ENCODE peak calls at places on chromosome 4, in seven cellular contexts. C is neural crest cell; Z is CD4-positive, alpha-beta T cell; D is foreskin fibroblast; R is endodermal cell; S is astrocyte of the spinal cord; B is AG10803. N is an unnamed sample.

GRCh38 chr4:95044204-95044848 is 286.6 kb downstream of the BMPR1B start:
- DNase-seq in C (peak), Z (no peak), D (no peak), R (no peak), S (no peak), B (no peak), N (no peak)

GRCh38 chr4:97923096-97923495 is 220.2 kb downstream of the STPG2 start:
- DNase-seq in C (no peak), Z (no peak), D (no peak), R (no peak), S (no peak), B (no peak), N (no peak)

GRCh38 chr4:149754526-149754925 is 61.1 kb downstream of the IQCM start:
- DNase-seq in C (no peak), Z (no peak), D (peak), R (no peak), S (peak), B (peak), N (no peak)

GRCh38 chr4:153538408-153539057 is 72.4 kb downstream of the TMEM131L start:
- DNase-seq in C (no peak), Z (no peak), D (peak), R (no peak), S (peak), B (peak), N (no peak)

GRCh38 chr4:155617312-155617711 is 49.3 kb upstream of the GUCY1A1 start:
- DNase-seq in C (no peak), Z (no peak), D (no peak), R (no peak), S (peak), B (no peak), N (no peak)

GRCh38 chr4:176779421-176779820 is 13.3 kb downstream of the VEGFC start:
- DNase-seq in C (no peak), Z (no peak), D (no peak), R (no peak), S (no peak), B (no peak), N (no peak)

GRCh38 chr4:18518098-18518497 is 496.5 kb upstream of the LCORL start:
- DNase-seq in C (no peak), Z (no peak), D (no peak), R (peak), S (no peak), B (no peak), N (no peak)

GRCh38 chr4:38499101-38499500 is 164.9 kb upstream of the KLF3 start:
- DNase-seq in C (no peak), Z (no peak), D (no peak), R (no peak), S (no peak), B (peak), N (no peak)

GRCh38 chr4:4820739-4821138 is 38.7 kb upstream of the MSX1 start:
- DNase-seq in C (no peak), Z (no peak), D (no peak), R (peak), S (no peak), B (no peak), N (no peak)
- TF ChIP-seq CTCF in C (no peak), Z (no peak), D (no peak), R (no peak), S (no peak), B (no peak), N (no peak)

DNA sequence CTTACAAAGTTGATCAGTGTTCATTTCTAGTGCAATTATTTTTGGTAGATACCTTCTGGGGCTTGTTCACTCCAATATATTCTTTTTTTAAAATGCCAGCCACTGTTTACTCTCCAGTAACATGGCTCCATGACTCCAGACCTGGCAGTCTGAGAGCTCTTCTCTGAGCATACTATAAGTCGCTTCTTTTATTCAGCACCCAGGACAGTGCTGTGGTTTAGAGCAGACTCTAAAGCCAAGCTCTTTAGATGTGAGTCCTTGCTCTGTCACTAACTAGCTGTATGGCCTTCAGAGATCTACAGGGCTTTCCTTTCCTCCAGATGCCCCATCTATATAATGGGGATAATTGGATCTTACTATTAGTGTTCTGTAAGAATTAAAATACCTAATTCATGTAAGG is 200.2 kb upstream of the FAM241A start:
- DNase-seq in C (no peak), Z (no peak), D (no peak), R (no peak), S (peak), B (peak), N (no peak)
- TF ChIP-seq CTCF in C (no peak), Z (no peak), D (no peak), R (no peak), S (no peak), B (no peak), N (no peak)

GRCh38 chr4:48103483-48104139 is 30.4 kb downstream of the TXK start:
- DNase-seq in C (no peak), Z (no peak), D (no peak), R (no peak), S (no peak), B (no peak), N (no peak)

GRCh38 chr4:48105230-48105629 is 28.8 kb downstream of the TXK start:
- DNase-seq in C (no peak), Z (no peak), D (no peak), R (no peak), S (no peak), B (no peak), N (no peak)

GRCh38 chr4:48100248-48100647 is 33.8 kb downstream of the TXK start:
- DNase-seq in C (no peak), Z (no peak), D (peak), R (no peak), S (no peak), B (peak), N (no peak)

GRCh38 chr4:48102303-48102702 is 31.7 kb downstream of the TXK start:
- DNase-seq in C (no peak), Z (no peak), D (no peak), R (no peak), S (no peak), B (no peak), N (no peak)
- TF ChIP-seq CTCF in C (peak), Z (no peak), D (no peak), R (peak), S (no peak), B (peak), N (no peak)

GRCh38 chr4:163901305-163901704 is 406.8 kb downstream of the TMA16 start:
- DNase-seq in C (no peak), Z (no peak), D (no peak), R (no peak), S (no peak), B (no peak), N (no peak)
- TF ChIP-seq CTCF in C (no peak), Z (no peak), D (no peak), R (peak), S (no peak), B (no peak), N (no peak)

GRCh38 chr4:2695661-2696060 is 60.5 kb downstream of the TNIP2 start:
- DNase-seq in C (no peak), Z (no peak), D (no peak), R (no peak), S (no peak), B (no peak), N (no peak)

GRCh38 chr4:2694691-2695090 is 61.4 kb downstream of the TNIP2 start:
- DNase-seq in C (no peak), Z (no peak), D (no peak), R (no peak), S (peak), B (no peak), N (no peak)

GRCh38 chr4:2697995-2698414 is 58.1 kb downstream of the TNIP2 start:
- DNase-seq in C (no peak), Z (no peak), D (no peak), R (no peak), S (no peak), B (no peak), N (no peak)

GRCh38 chr4:2698504-2698903 is 57.6 kb downstream of the TNIP2 start:
- DNase-seq in C (no peak), Z (no peak), D (no peak), R (no peak), S (no peak), B (no peak), N (no peak)

DNA sequence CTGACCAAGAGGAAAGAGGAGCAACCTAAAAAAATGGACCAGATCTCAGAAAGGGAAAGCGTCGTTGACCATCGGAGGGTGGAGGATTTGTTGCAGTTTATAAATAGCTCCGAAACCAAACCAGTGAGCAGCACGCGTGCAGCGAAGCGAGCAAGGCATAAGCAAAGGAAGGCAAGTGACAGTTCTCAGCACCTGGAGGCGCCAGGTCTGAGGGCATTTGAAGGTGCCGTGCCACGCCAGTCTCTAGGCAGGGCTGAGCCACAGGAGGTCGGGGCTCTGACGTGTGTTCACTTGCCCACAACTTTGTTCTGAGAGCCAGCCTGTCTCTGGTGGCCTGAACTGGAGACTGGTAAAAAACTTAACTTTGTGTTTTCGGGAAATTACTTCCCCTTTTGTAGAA is 59.7 kb downstream of the TNIP2 start:
- DNase-seq in C (no peak), Z (no peak), D (no peak), R (no peak), S (no peak), B (no peak), N (no peak)
- TF ChIP-seq CTCF in C (no peak), Z (no peak), D (no peak), R (no peak), S (no peak), B (no peak), N (no peak)

GRCh38 chr4:2461246-2461960 is 7.5 kb upstream of the RNF4 start:
- DNase-seq in C (no peak), Z (no peak), D (no peak), R (no peak), S (no peak), B (no peak), N (no peak)

GRCh38 chr4:2465032-2465431 is 3.9 kb upstream of the RNF4 start:
- DNase-seq in C (no peak), Z (no peak), D (no peak), R (no peak), S (no peak), B (no peak), N (no peak)

GRCh38 chr4:2462992-2463762 is 5.7 kb upstream of the RNF4 start:
- DNase-seq in C (no peak), Z (no peak), D (no peak), R (peak), S (no peak), B (no peak), N (no peak)

GRCh38 chr4:2459589-2460349 is 9.1 kb upstream of the RNF4 start:
- DNase-seq in C (no peak), Z (no peak), D (no peak), R (no peak), S (no peak), B (no peak), N (no peak)

GRCh38 chr4:2462218-2462991 is 6.5 kb upstream of the RNF4 start:
- DNase-seq in C (peak), Z (peak), D (peak), R (peak), S (peak), B (peak), N (peak)
- TF ChIP-seq CTCF in C (peak), Z (peak), D (no peak), R (peak), S (peak), B (no peak), N (peak)

N was measured in natural killer cell.